ENCODE peak calls at places on chromosome 21, in six cellular contexts. S is fibroblast of lung; I is GM18507; A is H4; X is effector CD4-positive, alpha-beta T cell; D is HuH-7. T is an unnamed sample.

GRCh38 chr21:40421121-40421520 is 425.8 kb downstream of the DSCAM start:
- DNase-seq in S (no peak), I (no peak), A (no peak), X (no peak), D (no peak), T (no peak)

GRCh38 chr21:45709127-45709526 is 65.6 kb downstream of the PCBP3 start:
- DNase-seq in S (no peak), I (no peak), A (no peak), X (no peak), D (no peak), T (no peak)

GRCh38 chr21:43211085-43212071 is 42.6 kb downstream of the CRYAA start:
- DNase-seq in S (no peak), I (no peak), A (no peak), X (no peak), D (peak), T (no peak)

GRCh38 chr21:46189959-46190490 is 5.8 kb upstream of the SPATC1L start:
- DNase-seq in S (no peak), I (no peak), A (peak), X (no peak), D (no peak), T (no peak)

GRCh38 chr21:24895885-24896734 is 711.2 kb downstream of the MRPL39 start:
- DNase-seq in S (peak), I (no peak), A (peak), X (no peak), D (no peak), T (peak)

GRCh38 chr21:35002879-35003722 is 46.0 kb downstream of the RUNX1 start:
- DNase-seq in S (peak), I (no peak), A (no peak), X (no peak), D (no peak), T (no peak)

GRCh38 chr21:39317134-39318090 is 4.0 kb upstream of the BRWD1 start:
- DNase-seq in S (no peak), I (no peak), A (no peak), X (no peak), D (no peak), T (no peak)

GRCh38 chr21:20661745-20662470 is 336.3 kb upstream of the NCAM2 start:
- DNase-seq in S (no peak), I (no peak), A (no peak), X (no peak), D (no peak), T (no peak)

GRCh38 chr21:41254090-41254700 is 62.4 kb upstream of the FAM3B start:
- DNase-seq in S (no peak), I (no peak), A (no peak), X (no peak), D (no peak), T (no peak)

GRCh38 chr21:17438642-17439041 is 74.2 kb upstream of the CXADR start:
- DNase-seq in S (no peak), I (no peak), A (no peak), X (no peak), D (no peak), T (no peak)

GRCh38 chr21:44872568-44873355 is 728 bp downstream of the PTTG1IP start:
- DNase-seq in S (peak), I (no peak), A (no peak), X (no peak), D (no peak), T (peak)

GRCh38 chr21:41836166-41837015 is 42.8 kb downstream of the PRDM15 start:
- DNase-seq in S (no peak), I (no peak), A (no peak), X (no peak), D (no peak), T (no peak)

GRCh38 chr21:43733529-43734071 is 14.7 kb downstream of the PDXK start:
- DNase-seq in S (peak), I (no peak), A (no peak), X (peak), D (no peak), T (no peak)

GRCh38 chr21:38358666-38359065 is 101.9 kb downstream of the KCNJ15 start:
- DNase-seq in S (no peak), I (no peak), A (no peak), X (no peak), D (no peak), T (no peak)

GRCh38 chr21:34372321-34372720 is 3.0 kb upstream of the SMIM11 start:
- DNase-seq in S (no peak), I (no peak), A (no peak), X (no peak), D (no peak), T (no peak)

GRCh38 chr21:23471877-23472276 is 2135.4 kb downstream of the MRPL39 start:
- DNase-seq in S (no peak), I (no peak), A (no peak), X (no peak), D (no peak), T (no peak)

GRCh38 chr21:39885119-39885848 is 18.0 kb downstream of the PCP4 start:
- DNase-seq in S (no peak), I (no peak), A (no peak), X (no peak), D (no peak), T (no peak)

GRCh38 chr21:45972716-45973474 is 8.7 kb upstream of the COL6A1 start:
- DNase-seq in S (peak), I (no peak), A (peak), X (no peak), D (peak), T (peak)

GRCh38 chr21:46118871-46119564 is 21.1 kb downstream of the COL6A2 start:
- DNase-seq in S (no peak), I (no peak), A (no peak), X (no peak), D (no peak), T (peak)

GRCh38 chr21:29656504-29657227 is 283.1 kb downstream of the GRIK1 start:
- DNase-seq in S (peak), I (no peak), A (peak), X (no peak), D (no peak), T (peak)

GRCh38 chr21:32414579-32415358 is 2.3 kb downstream of the EVA1C start:
- DNase-seq in S (peak), I (no peak), A (no peak), X (no peak), D (no peak), T (no peak)

GRCh38 chr21:27393726-27394125 is 426.8 kb upstream of the ADAMTS5 start:
- DNase-seq in S (peak), I (no peak), A (peak), X (no peak), D (no peak), T (no peak)

GRCh38 chr21:15771311-15771710 is 41.5 kb downstream of the USP25 start:
- DNase-seq in S (no peak), I (no peak), A (no peak), X (no peak), D (no peak), T (no peak)

GRCh38 chr21:37000381-37000780 is 6.1 kb upstream of the RIPPLY3 start:
- DNase-seq in S (no peak), I (no peak), A (peak), X (no peak), D (no peak), T (no peak)

GRCh38 chr21:45804809-45805313 is 161.3 kb downstream of the PCBP3 start:
- DNase-seq in S (no peak), I (no peak), A (no peak), X (no peak), D (no peak), T (no peak)

GRCh38 chr21:46639489-46640386 is 4.3 kb downstream of the PRMT2 start:
- DNase-seq in S (peak), I (no peak), A (no peak), X (no peak), D (no peak), T (peak)

GRCh38 chr21:28636988-28637691 is 355.5 kb downstream of the LTN1 start:
- DNase-seq in S (peak), I (no peak), A (peak), X (no peak), D (no peak), T (peak)

GRCh38 chr21:33993286-33994231 is 78.0 kb upstream of the ATP5PO start:
- DNase-seq in S (no peak), I (no peak), A (no peak), X (no peak), D (no peak), T (no peak)

T was measured in SJSA1.